ENCODE peak calls at places on chromosomes 3 and 15, in five cellular contexts. M is coronary artery, H is ascending aorta, T is NB4, Y is lower lobe of right lung. F is an unnamed sample.
A peak's percentile ranks its signal among the peaks of the same experiment; 100 is the strongest.

GRCh38 chr3:20147374-20147773 is 38.6 kb downstream of the SGO1 start:
- DNase-seq in Y (no peak), M (no peak), T (no peak), H (no peak), F (peak; percentile 5)

GRCh38 chr3:46705751-46706572 is 4.8 kb downstream of the TMIE start:
- DNase-seq in T (no peak), M (peak; percentile 70), H (peak; percentile 56), Y (peak; percentile 41), F (no peak)

GRCh38 chr3:107224001-107224596 is 153.1 kb upstream of the CCDC54 start:
- DNase-seq in M (no peak), Y (no peak), T (no peak), H (no peak), F (no peak)

GRCh38 chr3:54783611-54784010 is 144.2 kb downstream of the LRTM1 start:
- DNase-seq in H (no peak), M (no peak), T (no peak), Y (no peak), F (no peak)

GRCh38 chr3:157113832-157114505 is 46.0 kb downstream of the CCNL1 start:
- DNase-seq in T (no peak), H (no peak), Y (no peak), M (no peak), F (no peak)

GRCh38 chr3:148930785-148931184 is 60.6 kb upstream of the GYG1 start:
- DNase-seq in T (no peak), H (no peak), Y (no peak), M (no peak), F (no peak)

GRCh38 chr15:70586241-70586640 is 177.1 kb downstream of the UACA start:
- DNase-seq in H (peak; percentile 44), Y (no peak), M (no peak), T (peak; percentile 27), F (no peak)

GRCh38 chr3:50265988-50266387 is 3.0 kb upstream of the SEMA3B start:
- DNase-seq in M (no peak), H (no peak), T (no peak), Y (no peak), F (no peak)

GRCh38 chr3:47536221-47536891 is 22.8 kb upstream of the ELP6 start:
- DNase-seq in M (no peak), Y (no peak), H (no peak), T (no peak), F (no peak)

GRCh38 chr3:78986702-78987101 is 781.1 kb downstream of the ROBO1 start:
- DNase-seq in T (no peak), M (no peak), H (no peak), Y (no peak), F (no peak)

GRCh38 chr15:85327820-85328219 is 52.6 kb upstream of the AKAP13 start:
- DNase-seq in H (no peak), T (no peak), M (no peak), Y (no peak), F (no peak)

GRCh38 chr15:57334257-57334656 is 42.0 kb upstream of the CGNL1 start:
- DNase-seq in Y (no peak), H (no peak), M (no peak), T (peak; percentile 22), F (peak; percentile 54)

GRCh38 chr3:83926291-83926690 is 1032.5 kb upstream of the CADM2 start:
- DNase-seq in M (no peak), T (no peak), Y (no peak), H (no peak), F (no peak)

GRCh38 chr3:184567924-184568590 is 6.5 kb downstream of the EPHB3 start:
- DNase-seq in H (no peak), T (peak; percentile 34), M (no peak), Y (peak; percentile 11), F (no peak)

GRCh38 chr3:133964547-133964946 is 65.2 kb downstream of the SLCO2A1 start:
- DNase-seq in H (no peak), M (no peak), Y (no peak), T (peak; percentile 89), F (no peak)

GRCh38 chr3:18369561-18370185 is 55.5 kb downstream of the SATB1 start:
- DNase-seq in T (no peak), M (no peak), Y (no peak), H (no peak), F (no peak)

GRCh38 chr3:142235690-142236089 is 10.3 kb upstream of the GK5 start:
- DNase-seq in T (no peak), Y (no peak), H (no peak), M (no peak), F (no peak)

GRCh38 chr3:130820976-130821375 is 72.9 kb upstream of the ATP2C1 start:
- DNase-seq in T (peak; percentile 91), M (no peak), Y (peak; percentile 57), H (peak; percentile 72), F (peak; percentile 82)

GRCh38 chr15:49901867-49902775 is 216.9 kb downstream of the ATP8B4 start:
- DNase-seq in Y (no peak), H (no peak), T (no peak), M (no peak), F (peak; percentile 78)

DNA sequence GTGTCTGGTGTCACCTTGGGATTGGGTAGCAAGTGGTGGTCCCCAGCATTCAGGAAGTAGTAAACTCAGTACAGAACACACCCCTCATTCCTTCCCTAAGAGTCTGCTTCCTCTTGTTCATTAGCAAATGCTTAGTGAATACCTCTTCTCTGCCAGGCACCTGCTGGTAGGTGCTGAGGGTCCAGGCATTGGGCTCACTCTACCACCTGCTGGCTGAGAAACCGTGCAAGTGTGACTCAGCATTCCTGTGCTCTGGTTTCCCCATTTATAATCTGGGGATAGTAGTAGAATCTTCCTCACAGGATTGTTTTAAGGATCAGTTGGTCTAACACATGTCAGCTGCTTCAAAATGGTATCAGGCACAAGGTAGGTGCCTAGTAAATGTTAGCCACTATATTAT is 4.8 kb downstream of the SHF start:
- DNase-seq in Y (no peak), M (no peak), H (no peak), T (no peak), F (no peak)
- TF ChIP-seq CTCF in Y (no peak), M (no peak), H (no peak), T (no peak), F (no peak)

DNA sequence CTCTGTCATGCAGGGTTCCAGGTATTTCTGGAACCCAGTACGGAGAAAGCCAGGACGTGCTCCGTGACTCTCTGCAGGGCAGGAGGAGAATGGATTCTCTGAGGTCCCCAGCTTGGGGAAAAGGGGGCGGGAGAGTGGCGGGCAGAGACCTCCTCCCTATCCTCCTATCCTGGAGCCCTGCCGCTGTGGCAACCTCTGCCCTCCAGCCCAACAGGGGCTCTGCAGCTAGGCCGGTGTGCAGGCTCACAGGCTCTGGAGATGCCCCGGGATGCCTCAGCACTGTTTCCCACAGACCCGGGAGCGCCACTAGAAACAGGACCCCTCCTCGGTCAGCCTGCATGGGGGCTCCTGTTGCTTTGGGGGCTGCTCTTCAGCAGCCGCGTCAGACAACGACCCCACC is 43.1 kb downstream of the NUP210 start:
- DNase-seq in H (no peak), Y (no peak), M (no peak), T (no peak), F (no peak)
- H3K4me3 ChIP-seq in H (no peak overlapping the region), Y (no peak overlapping the region), M (no peak overlapping the region), T (no peak overlapping the region), F (no peak overlapping the region)

GRCh38 chr3:177561365-177561764 is 364.1 kb upstream of the TBL1XR1 start:
- DNase-seq in Y (no peak), T (peak; percentile 4), M (no peak), H (no peak), F (no peak)

GRCh38 chr3:177563792-177564191 is 366.5 kb upstream of the TBL1XR1 start:
- DNase-seq in H (no peak), M (no peak), T (no peak), Y (no peak), F (no peak)

GRCh38 chr3:177561769-177562360 is 364.6 kb upstream of the TBL1XR1 start:
- DNase-seq in H (no peak), T (no peak), M (no peak), Y (no peak), F (no peak)

GRCh38 chr3:177565981-177566380 is 368.7 kb upstream of the TBL1XR1 start:
- DNase-seq in M (no peak), H (no peak), Y (no peak), T (no peak), F (no peak)

GRCh38 chr3:177563381-177563780 is 366.1 kb upstream of the TBL1XR1 start:
- DNase-seq in Y (no peak), M (no peak), H (no peak), T (no peak), F (peak; percentile 51)
- TF ChIP-seq CTCF in Y (no peak), M (no peak), H (no peak), T (no peak), F (no peak)

GRCh38 chr15:67083135-67083766 is 17.8 kb downstream of the SMAD3 start:
- DNase-seq in H (no peak), T (peak; percentile 76), Y (no peak), M (no peak), F (no peak)
- H3K4me3 ChIP-seq in H (no peak overlapping the region), T (peak overlapping the region; percentile 18), Y (no peak overlapping the region), M (no peak overlapping the region), F (no peak overlapping the region)

GRCh38 chr15:94576889-94577533 is 345.6 kb downstream of the MCTP2 start:
- DNase-seq in M (no peak), Y (no peak), T (peak; percentile 65), H (no peak), F (peak; percentile 7)
- TF ChIP-seq CTCF in M (peak; percentile 28), Y (peak; percentile 59), T (peak; percentile 92), H (no peak), F (peak; percentile 35)

GRCh38 chr3:39387411-39387975 is 4.3 kb downstream of the SLC25A38 start:
- DNase-seq in M (no peak), T (no peak), Y (no peak), H (no peak), F (no peak)
- H3K4me3 ChIP-seq in M (no peak overlapping the region), T (no peak overlapping the region), Y (no peak overlapping the region), H (no peak overlapping the region), F (no peak overlapping the region)

F was measured in cardiac fibroblast.